ENCODE peak calls at places on chromosomes 3 and 15, in eight cellular contexts. X is H1, H is fibroblast of lung, Q is tibial nerve, J is IMR-90, Y is WERI-Rb-1, M is cardiac muscle cell, V is AG04450. W is an unnamed sample.

GRCh38 chr3:167615030-167615429 is 38.7 kb downstream of the WDR49 start:
- DNase-seq in J (no peak), M (no peak), Q (no peak), Y (no peak), H (no peak), V (no peak), X (no peak), W (no peak)

GRCh38 chr3:44992555-44993470 is 16.8 kb downstream of the EXOSC7 start:
- DNase-seq in M (peak), Y (peak), Q (no peak), X (no peak), H (no peak), V (no peak), J (no peak), W (no peak)

GRCh38 chr15:50786871-50787270 is 21.4 kb upstream of the SPPL2A start:
- DNase-seq in Y (no peak), J (no peak), Q (no peak), V (no peak), H (no peak), X (no peak), M (no peak), W (no peak)

GRCh38 chr3:52317601-52318000 is 1.5 kb downstream of the DNAH1 start:
- DNase-seq in J (peak), H (peak), V (no peak), Y (no peak), Q (no peak), M (peak), X (peak), W (peak)

GRCh38 chr3:130291148-130291547 is 54.3 kb upstream of the COL6A5 start:
- DNase-seq in X (no peak), Y (no peak), H (no peak), Q (no peak), M (no peak), V (no peak), J (no peak), W (no peak)

GRCh38 chr3:26350853-26351252 is 271.7 kb upstream of the LRRC3B start:
- DNase-seq in H (no peak), X (no peak), Q (no peak), J (no peak), V (no peak), Y (no peak), M (no peak), W (no peak)

GRCh38 chr15:50315814-50316630 is 39.0 kb downstream of the GABPB1 start:
- DNase-seq in Y (no peak), V (peak), J (peak), M (peak), Q (no peak), X (no peak), H (peak), W (no peak)

GRCh38 chr15:84988909-84989644 is 7.4 kb downstream of the PDE8A start:
- DNase-seq in Q (no peak), V (no peak), M (no peak), Y (no peak), X (no peak), J (no peak), H (no peak), W (no peak)

GRCh38 chr3:84881288-84881687 is 77.5 kb upstream of the CADM2 start:
- DNase-seq in Y (no peak), J (no peak), V (no peak), H (no peak), X (no peak), M (no peak), Q (no peak), W (no peak)

GRCh38 chr3:109927726-109928125 is 590.4 kb upstream of the DPPA4 start:
- DNase-seq in Y (no peak), J (peak), M (no peak), Q (no peak), X (no peak), V (no peak), H (peak), W (no peak)

GRCh38 chr3:114624676-114625181 is 330.9 kb downstream of the TIGIT start:
- DNase-seq in Y (no peak), J (peak), Q (peak), X (no peak), H (peak), V (peak), M (peak), W (peak)

GRCh38 chr3:142863010-142863787 is 25.7 kb downstream of the PCOLCE2 start:
- DNase-seq in H (peak), V (no peak), M (no peak), Y (no peak), J (no peak), Q (no peak), X (no peak), W (no peak)

GRCh38 chr3:119279101-119279554 is 15.1 kb upstream of the ARHGAP31 start:
- DNase-seq in Q (no peak), J (no peak), X (no peak), V (no peak), M (peak), Y (no peak), H (no peak), W (no peak)

GRCh38 chr15:51499379-51499976 is 123.1 kb downstream of the DMXL2 start:
- DNase-seq in J (peak), X (no peak), H (peak), Y (no peak), V (peak), M (peak), Q (no peak), W (no peak)

GRCh38 chr3:187130346-187131066 is 8.8 kb downstream of the RPL39L start:
- DNase-seq in H (peak), Q (no peak), X (no peak), V (peak), J (peak), M (peak), Y (no peak), W (no peak)

GRCh38 chr3:20608054-20608738 is 422.2 kb upstream of the SGO1 start:
- DNase-seq in V (no peak), X (no peak), J (no peak), Q (no peak), M (no peak), Y (no peak), H (no peak), W (no peak)

GRCh38 chr3:114660124-114660523 is 366.3 kb downstream of the TIGIT start:
- DNase-seq in Y (no peak), J (peak), M (peak), X (no peak), H (peak), Q (no peak), V (peak), W (peak)

GRCh38 chr3:66140763-66141372 is 79.9 kb upstream of the SLC25A26 start:
- DNase-seq in H (peak), Y (no peak), V (no peak), Q (no peak), X (no peak), M (no peak), J (no peak), W (no peak)

GRCh38 chr3:195081242-195081963 is 189.6 kb downstream of the XXYLT1 start:
- DNase-seq in M (peak), Y (no peak), H (peak), J (peak), V (no peak), Q (no peak), X (no peak), W (peak)

GRCh38 chr3:57646723-57647122 is 46.2 kb downstream of the DENND6A start:
- DNase-seq in Y (no peak), M (peak), V (no peak), Q (peak), X (no peak), H (peak), J (peak), W (no peak)

GRCh38 chr3:69822501-69822900 is 83.2 kb downstream of the MITF start:
- DNase-seq in X (no peak), H (peak), Y (no peak), V (no peak), J (no peak), M (no peak), Q (no peak), W (no peak)

GRCh38 chr3:184284696-184285095 is 8.9 kb downstream of the ECE2 start:
- DNase-seq in Y (peak), V (no peak), Q (no peak), J (peak), M (peak), X (no peak), H (peak), W (no peak)

GRCh38 chr3:157128771-157129671 is 30.9 kb downstream of the CCNL1 start:
- DNase-seq in H (peak), X (no peak), J (peak), M (peak), Y (no peak), Q (no peak), V (no peak), W (no peak)

GRCh38 chr3:194787072-194787471 is 101.4 kb downstream of the FAM43A start:
- DNase-seq in J (no peak), M (no peak), H (no peak), Q (no peak), Y (no peak), X (no peak), V (no peak), W (no peak)

GRCh38 chr3:197593046-197593380 is 37.2 kb upstream of the BDH1 start:
- DNase-seq in J (no peak), X (no peak), V (no peak), Q (no peak), Y (peak), H (no peak), M (no peak), W (no peak)

GRCh38 chr15:40286061-40286532 is 3.2 kb upstream of the ANKRD63 start:
- DNase-seq in Y (no peak), V (no peak), M (no peak), Q (no peak), J (no peak), H (no peak), X (no peak), W (no peak)

GRCh38 chr3:164781755-164782154 is 296.5 kb downstream of the SI start:
- DNase-seq in V (no peak), M (no peak), Y (no peak), X (no peak), Q (no peak), J (no peak), H (no peak), W (no peak)

GRCh38 chr15:96896766-96897165 is 566.3 kb downstream of the NR2F2 start:
- DNase-seq in X (no peak), Q (no peak), H (no peak), Y (no peak), J (no peak), V (no peak), M (no peak), W (no peak)

GRCh38 chr3:184381261-184382224 is 1.7 kb downstream of the CHRD start:
- DNase-seq in M (no peak), X (no peak), Y (no peak), H (no peak), V (no peak), J (no peak), Q (no peak), W (peak)

GRCh38 chr3:135895734-135896121 is 69.8 kb upstream of the PPP2R3A start:
- DNase-seq in Y (no peak), V (no peak), M (peak), H (peak), Q (no peak), J (no peak), X (no peak), W (no peak)

GRCh38 chr15:67186688-67187087 is 67.8 kb downstream of the AAGAB start:
- DNase-seq in Y (no peak), H (no peak), Q (no peak), M (no peak), X (no peak), J (no peak), V (no peak), W (peak)

GRCh38 chr3:43011638-43012037 is 32.5 kb downstream of the GASK1A start:
- DNase-seq in X (no peak), J (no peak), Q (no peak), H (no peak), M (no peak), V (no peak), Y (no peak), W (no peak)

GRCh38 chr3:43012189-43012588 is 33.1 kb downstream of the GASK1A start:
- DNase-seq in J (no peak), V (no peak), Q (no peak), X (no peak), M (no peak), Y (no peak), H (no peak), W (no peak)

GRCh38 chr3:43014216-43014615 is 35.1 kb downstream of the GASK1A start:
- DNase-seq in J (no peak), Y (no peak), Q (no peak), V (no peak), M (no peak), H (no peak), X (no peak), W (no peak)

GRCh38 chr3:43013743-43014155 is 34.6 kb downstream of the GASK1A start:
- DNase-seq in V (no peak), Q (no peak), H (no peak), Y (no peak), M (no peak), J (no peak), X (no peak), W (no peak)

GRCh38 chr3:43013256-43013655 is 34.1 kb downstream of the GASK1A start:
- DNase-seq in Y (no peak), H (no peak), Q (no peak), M (no peak), X (no peak), V (no peak), J (no peak), W (no peak)
- H3K4me3 ChIP-seq in Y (no peak), H (no peak), Q (no peak), M (no peak), X (no peak), V (no peak), J (no peak), W (no peak)

DNA sequence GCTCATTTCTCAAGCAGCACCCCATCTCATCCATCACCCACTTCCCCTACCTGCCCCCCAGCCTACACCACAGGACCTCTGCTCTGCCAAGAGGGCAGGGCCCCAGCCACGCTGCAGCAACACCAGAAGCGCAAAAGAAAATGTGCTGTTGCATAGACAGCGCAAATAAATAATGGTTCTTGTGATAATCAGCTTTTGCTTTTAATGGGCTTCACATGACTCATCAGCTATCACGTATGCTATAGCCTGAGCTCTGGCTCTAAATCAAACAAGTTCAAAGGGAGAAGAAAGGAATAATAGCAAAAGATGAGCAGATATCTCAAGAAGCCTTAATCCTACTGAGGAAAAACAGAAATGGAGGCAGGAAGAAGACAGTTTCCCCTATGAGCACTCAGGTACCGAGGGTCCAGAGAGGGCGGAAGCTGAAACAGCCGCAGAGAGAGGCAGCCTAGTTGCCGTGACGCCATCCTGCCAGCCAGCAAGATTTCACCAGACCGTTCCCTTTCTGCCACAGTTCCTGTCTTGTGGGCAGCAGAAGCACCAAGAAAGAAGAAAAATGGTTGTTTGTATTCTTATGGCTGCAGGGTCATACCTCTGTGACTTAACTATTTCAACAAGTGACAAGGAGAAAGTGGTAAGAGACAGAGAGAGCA is 22.1 kb downstream of the RAB27A start:
- DNase-seq in H (peak), M (peak), Q (peak), V (no peak), J (peak), X (no peak), Y (peak), W (peak)
- H3K27ac ChIP-seq in H (no peak), M (no peak), Q (peak), V (peak), J (peak), X (no peak), Y (no peak), W (no peak)

DNA sequence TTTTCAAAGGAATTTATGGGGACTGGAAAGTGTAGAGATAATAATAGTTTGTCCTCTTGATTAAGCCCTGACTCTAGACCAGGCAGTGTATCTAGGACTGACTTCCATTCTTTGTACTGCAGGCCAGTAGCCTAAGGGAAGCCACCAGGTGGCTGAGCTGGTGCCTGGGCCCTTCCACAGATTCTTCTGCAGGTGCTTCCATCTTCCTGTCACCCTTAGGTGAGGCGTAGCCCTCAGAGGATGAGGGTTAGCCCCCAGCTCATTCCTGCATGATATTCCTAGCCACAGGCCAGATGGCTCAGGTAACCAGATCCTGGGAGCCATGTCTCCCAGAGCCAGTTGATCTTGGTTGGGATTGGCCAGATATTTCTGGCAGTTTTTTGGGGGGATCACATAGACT is 169.0 kb upstream of the IL12A start:
- DNase-seq in X (no peak), Q (no peak), V (no peak), J (no peak), H (no peak), Y (no peak), M (no peak), W (no peak)
- TF ChIP-seq CTCF in X (no peak), Q (no peak), V (no peak), J (no peak), H (no peak), Y (no peak), M (no peak), W (no peak)

DNA sequence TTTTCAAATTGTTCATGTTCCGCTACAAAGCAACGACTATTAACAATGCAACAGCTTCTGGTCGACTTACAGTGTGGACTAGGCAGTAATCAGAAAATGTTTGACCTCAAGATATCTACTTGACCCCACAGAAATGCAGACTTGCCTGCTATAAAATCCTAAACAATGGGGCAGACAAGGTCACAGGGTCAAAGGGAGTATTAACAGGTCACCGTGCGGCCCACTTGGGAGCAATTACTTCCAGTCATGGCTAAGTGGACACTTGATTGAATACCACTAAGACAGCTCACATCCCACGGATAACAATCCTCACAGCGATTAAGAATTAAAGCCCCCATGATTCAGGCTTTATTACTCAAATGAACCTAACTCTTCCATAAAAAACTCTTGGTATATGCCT is 58.8 kb downstream of the FOXP1 start:
- DNase-seq in M (no peak), J (no peak), Y (peak), X (no peak), V (no peak), Q (no peak), H (no peak), W (no peak)
- H3K4me3 ChIP-seq in M (no peak), J (no peak), Y (no peak), X (no peak), V (no peak), Q (no peak), H (no peak), W (no peak)

GRCh38 chr3:134348524-134348923 is 25.7 kb downstream of the AMOTL2 start:
- DNase-seq in J (peak), H (peak), M (no peak), V (no peak), Q (no peak), X (no peak), Y (no peak), W (peak)
- H3K27ac ChIP-seq in J (peak), H (no peak), M (no peak), V (peak), Q (no peak), X (no peak), Y (no peak), W (peak)

GRCh38 chr3:36135863-36136262 is 244.4 kb upstream of the STAC start:
- DNase-seq in M (no peak), H (no peak), Q (no peak), Y (no peak), V (no peak), J (no peak), X (no peak), W (no peak)

DNA sequence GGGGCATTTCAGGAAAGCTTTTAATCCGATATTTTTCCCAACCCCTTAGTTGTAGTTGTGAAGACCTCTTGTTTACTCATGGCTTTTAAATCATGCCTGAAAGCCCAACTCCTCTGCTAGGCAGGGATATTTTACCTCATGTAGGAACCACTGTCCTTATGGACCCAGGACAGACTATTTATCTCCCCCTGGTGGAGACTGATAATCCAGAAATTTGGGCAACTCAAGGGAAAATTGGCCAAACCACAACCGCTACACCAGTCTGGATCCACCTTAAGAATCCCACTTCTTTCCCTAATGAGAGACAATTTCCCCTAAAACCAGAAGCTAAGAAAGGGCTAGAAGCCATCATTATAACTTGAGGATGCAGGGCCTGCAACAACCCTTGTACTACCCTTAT is 248.1 kb upstream of the STAC start:
- DNase-seq in H (no peak), X (no peak), Q (no peak), V (no peak), J (no peak), Y (no peak), M (no peak), W (no peak)
- TF ChIP-seq CTCF in H (no peak), X (peak), Q (no peak), V (no peak), J (no peak), Y (no peak), M (no peak), W (no peak)

GRCh38 chr3:50242778-50243551 is 7.0 kb downstream of the GNAI2 start:
- DNase-seq in Q (peak), J (peak), M (peak), X (no peak), Y (no peak), H (peak), V (no peak), W (peak)

GRCh38 chr3:50239649-50240048 is 3.6 kb downstream of the GNAI2 start:
- DNase-seq in J (no peak), Y (no peak), X (no peak), Q (no peak), M (no peak), H (no peak), V (no peak), W (no peak)

GRCh38 chr3:50241163-50241562 is 5.2 kb downstream of the GNAI2 start:
- DNase-seq in J (no peak), Q (no peak), V (no peak), Y (peak), H (no peak), M (no peak), X (no peak), W (no peak)

GRCh38 chr3:50243552-50243895 is 7.5 kb downstream of the GNAI2 start:
- DNase-seq in M (no peak), Q (no peak), J (no peak), V (no peak), Y (no peak), H (no peak), X (no peak), W (no peak)

DNA sequence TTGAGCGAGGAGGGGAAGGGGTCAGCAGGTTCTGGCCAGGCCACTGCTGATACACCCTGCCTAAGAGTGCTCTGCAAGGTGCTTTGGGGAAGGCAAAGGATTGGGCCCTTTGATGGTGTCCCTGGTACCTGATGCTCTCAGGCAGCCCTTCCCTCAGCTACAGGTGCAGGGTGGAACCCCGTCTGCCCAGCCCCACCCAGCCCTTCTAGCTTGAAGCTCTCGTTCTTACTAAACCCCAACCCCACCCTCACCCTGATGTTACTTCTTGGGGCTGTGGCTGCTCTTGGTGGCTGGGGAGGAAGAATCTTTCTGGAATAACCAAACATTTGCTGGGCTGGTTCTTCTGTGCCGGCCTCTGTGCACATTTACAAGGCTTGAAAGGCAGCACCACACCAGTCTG is 6.4 kb downstream of the GNAI2 start:
- DNase-seq in Y (no peak), Q (peak), X (no peak), M (no peak), V (no peak), J (no peak), H (no peak), W (no peak)
- H3K4me3 ChIP-seq in Y (no peak), Q (no peak), X (no peak), M (no peak), V (no peak), J (no peak), H (no peak), W (peak)

GRCh38 chr3:171615281-171615680 is 155.1 kb upstream of the TNIK start:
- DNase-seq in V (no peak), Q (no peak), J (no peak), M (no peak), X (no peak), Y (no peak), H (peak), W (no peak)
- H3K27ac ChIP-seq in V (no peak), Q (no peak), J (no peak), M (no peak), X (no peak), Y (no peak), H (no peak), W (no peak)